ENCODE peak calls at places on chromosomes 4 and X, in eight cellular contexts. One of them, this sample, is unnamed.

GRCh38 chr4:74413265-74413664 is 31.7 kb upstream of the AREG start:
- DNase-seq in HCT116: no peak
- DNase-seq in DMS 273 treated with DMSO at 0.1 percent for 48 hours: no peak
- DNase-seq in stimulated activated effector memory CD8-positive, alpha-beta T cell treated with anti-CD3 and anti-CD28 coated beads, Interleukin-12 subunit alpha, Interleukin-12 subunit beta, amount 100 ng/mL, for 72 hours: no peak
- DNase-seq in small intestine: no peak
- DNase-seq in GM04503: no peak
- DNase-seq in activated T-cell treated with anti-CD3 and anti-CD28 coated beads, Interleukin-2, amount 50 U/mL, for 4 hours: no peak
- DNase-seq in fibroblast of the conjunctiva: no peak
- DNase-seq in this sample: no peak

GRCh38 chrX:10356979-10357378 is 200.2 kb downstream of the CLCN4 start:
- DNase-seq in HCT116: no peak
- DNase-seq in DMS 273 treated with DMSO at 0.1 percent for 48 hours: no peak
- DNase-seq in stimulated activated effector memory CD8-positive, alpha-beta T cell treated with anti-CD3 and anti-CD28 coated beads, Interleukin-12 subunit alpha, Interleukin-12 subunit beta, amount 100 ng/mL, for 72 hours: no peak
- DNase-seq in small intestine: no peak
- DNase-seq in GM04503: no peak
- DNase-seq in activated T-cell treated with anti-CD3 and anti-CD28 coated beads, Interleukin-2, amount 50 U/mL, for 4 hours: no peak
- DNase-seq in fibroblast of the conjunctiva: no peak
- DNase-seq in this sample: no peak

GRCh38 chr4:2338754-2339457 is 77.0 kb upstream of the MXD4 start:
- DNase-seq in HCT116: no peak
- DNase-seq in DMS 273 treated with DMSO at 0.1 percent for 48 hours: no peak
- DNase-seq in stimulated activated effector memory CD8-positive, alpha-beta T cell treated with anti-CD3 and anti-CD28 coated beads, Interleukin-12 subunit alpha, Interleukin-12 subunit beta, amount 100 ng/mL, for 72 hours: no peak
- DNase-seq in small intestine: peak
- DNase-seq in GM04503: no peak
- DNase-seq in activated T-cell treated with anti-CD3 and anti-CD28 coated beads, Interleukin-2, amount 50 U/mL, for 4 hours: no peak
- DNase-seq in fibroblast of the conjunctiva: no peak
- DNase-seq in this sample: no peak

GRCh38 chr4:37666625-37667071 is 19.5 kb downstream of the RELL1 start:
- DNase-seq in HCT116: peak
- DNase-seq in DMS 273 treated with DMSO at 0.1 percent for 48 hours: no peak
- DNase-seq in stimulated activated effector memory CD8-positive, alpha-beta T cell treated with anti-CD3 and anti-CD28 coated beads, Interleukin-12 subunit alpha, Interleukin-12 subunit beta, amount 100 ng/mL, for 72 hours: no peak
- DNase-seq in small intestine: peak
- DNase-seq in GM04503: no peak
- DNase-seq in activated T-cell treated with anti-CD3 and anti-CD28 coated beads, Interleukin-2, amount 50 U/mL, for 4 hours: peak
- DNase-seq in fibroblast of the conjunctiva: peak
- DNase-seq in this sample: no peak

GRCh38 chr4:703336-704197 is 2.1 kb upstream of the PCGF3 start:
- DNase-seq in HCT116: no peak
- DNase-seq in DMS 273 treated with DMSO at 0.1 percent for 48 hours: no peak
- DNase-seq in stimulated activated effector memory CD8-positive, alpha-beta T cell treated with anti-CD3 and anti-CD28 coated beads, Interleukin-12 subunit alpha, Interleukin-12 subunit beta, amount 100 ng/mL, for 72 hours: no peak
- DNase-seq in small intestine: no peak
- DNase-seq in GM04503: no peak
- DNase-seq in activated T-cell treated with anti-CD3 and anti-CD28 coated beads, Interleukin-2, amount 50 U/mL, for 4 hours: no peak
- DNase-seq in fibroblast of the conjunctiva: no peak
- DNase-seq in this sample: no peak

GRCh38 chr4:1504786-1505500 is 98.7 kb upstream of the NKX1-1 start:
- DNase-seq in HCT116: no peak
- DNase-seq in DMS 273 treated with DMSO at 0.1 percent for 48 hours: no peak
- DNase-seq in stimulated activated effector memory CD8-positive, alpha-beta T cell treated with anti-CD3 and anti-CD28 coated beads, Interleukin-12 subunit alpha, Interleukin-12 subunit beta, amount 100 ng/mL, for 72 hours: no peak
- DNase-seq in small intestine: no peak
- DNase-seq in GM04503: no peak
- DNase-seq in activated T-cell treated with anti-CD3 and anti-CD28 coated beads, Interleukin-2, amount 50 U/mL, for 4 hours: no peak
- DNase-seq in fibroblast of the conjunctiva: no peak
- DNase-seq in this sample: no peak

GRCh38 chr4:118740869-118741268 is 55.7 kb downstream of the METTL14 start:
- DNase-seq in HCT116: peak
- DNase-seq in DMS 273 treated with DMSO at 0.1 percent for 48 hours: no peak
- DNase-seq in stimulated activated effector memory CD8-positive, alpha-beta T cell treated with anti-CD3 and anti-CD28 coated beads, Interleukin-12 subunit alpha, Interleukin-12 subunit beta, amount 100 ng/mL, for 72 hours: no peak
- DNase-seq in small intestine: peak
- DNase-seq in GM04503: no peak
- DNase-seq in activated T-cell treated with anti-CD3 and anti-CD28 coated beads, Interleukin-2, amount 50 U/mL, for 4 hours: no peak
- DNase-seq in fibroblast of the conjunctiva: no peak
- DNase-seq in this sample: no peak

GRCh38 chr4:112939901-112940300 is 109.6 kb upstream of the ANK2 start:
- DNase-seq in HCT116: no peak
- DNase-seq in DMS 273 treated with DMSO at 0.1 percent for 48 hours: no peak
- DNase-seq in stimulated activated effector memory CD8-positive, alpha-beta T cell treated with anti-CD3 and anti-CD28 coated beads, Interleukin-12 subunit alpha, Interleukin-12 subunit beta, amount 100 ng/mL, for 72 hours: no peak
- DNase-seq in small intestine: no peak
- DNase-seq in GM04503: no peak
- DNase-seq in activated T-cell treated with anti-CD3 and anti-CD28 coated beads, Interleukin-2, amount 50 U/mL, for 4 hours: no peak
- DNase-seq in fibroblast of the conjunctiva: no peak
- DNase-seq in this sample: no peak

GRCh38 chr4:28686618-28687017 is 1826.0 kb downstream of the STIM2 start:
- DNase-seq in HCT116: peak
- DNase-seq in DMS 273 treated with DMSO at 0.1 percent for 48 hours: no peak
- DNase-seq in stimulated activated effector memory CD8-positive, alpha-beta T cell treated with anti-CD3 and anti-CD28 coated beads, Interleukin-12 subunit alpha, Interleukin-12 subunit beta, amount 100 ng/mL, for 72 hours: no peak
- DNase-seq in small intestine: no peak
- DNase-seq in GM04503: no peak
- DNase-seq in activated T-cell treated with anti-CD3 and anti-CD28 coated beads, Interleukin-2, amount 50 U/mL, for 4 hours: no peak
- DNase-seq in fibroblast of the conjunctiva: no peak
- DNase-seq in this sample: peak

GRCh38 chrX:118847676-118848075 is 24.1 kb downstream of the ZCCHC12 start:
- DNase-seq in HCT116: peak
- DNase-seq in DMS 273 treated with DMSO at 0.1 percent for 48 hours: peak
- DNase-seq in stimulated activated effector memory CD8-positive, alpha-beta T cell treated with anti-CD3 and anti-CD28 coated beads, Interleukin-12 subunit alpha, Interleukin-12 subunit beta, amount 100 ng/mL, for 72 hours: no peak
- DNase-seq in small intestine: peak
- DNase-seq in GM04503: peak
- DNase-seq in activated T-cell treated with anti-CD3 and anti-CD28 coated beads, Interleukin-2, amount 50 U/mL, for 4 hours: no peak
- DNase-seq in fibroblast of the conjunctiva: peak
- DNase-seq in this sample: peak

GRCh38 chr4:41880022-41880837 is 55.0 kb upstream of the TMEM33 start:
- DNase-seq in HCT116: no peak
- DNase-seq in DMS 273 treated with DMSO at 0.1 percent for 48 hours: no peak
- DNase-seq in stimulated activated effector memory CD8-positive, alpha-beta T cell treated with anti-CD3 and anti-CD28 coated beads, Interleukin-12 subunit alpha, Interleukin-12 subunit beta, amount 100 ng/mL, for 72 hours: peak
- DNase-seq in small intestine: no peak
- DNase-seq in GM04503: no peak
- DNase-seq in activated T-cell treated with anti-CD3 and anti-CD28 coated beads, Interleukin-2, amount 50 U/mL, for 4 hours: no peak
- DNase-seq in fibroblast of the conjunctiva: no peak
- DNase-seq in this sample: no peak

GRCh38 chrX:136369377-136369776 is 68.6 kb downstream of the ADGRG4 start:
- DNase-seq in HCT116: no peak
- DNase-seq in DMS 273 treated with DMSO at 0.1 percent for 48 hours: no peak
- DNase-seq in stimulated activated effector memory CD8-positive, alpha-beta T cell treated with anti-CD3 and anti-CD28 coated beads, Interleukin-12 subunit alpha, Interleukin-12 subunit beta, amount 100 ng/mL, for 72 hours: no peak
- DNase-seq in small intestine: no peak
- DNase-seq in GM04503: no peak
- DNase-seq in activated T-cell treated with anti-CD3 and anti-CD28 coated beads, Interleukin-2, amount 50 U/mL, for 4 hours: no peak
- DNase-seq in fibroblast of the conjunctiva: no peak
- DNase-seq in this sample: no peak

GRCh38 chr4:146132445-146132844 is 43.1 kb upstream of the LSM6 start:
- DNase-seq in HCT116: no peak
- DNase-seq in DMS 273 treated with DMSO at 0.1 percent for 48 hours: no peak
- DNase-seq in stimulated activated effector memory CD8-positive, alpha-beta T cell treated with anti-CD3 and anti-CD28 coated beads, Interleukin-12 subunit alpha, Interleukin-12 subunit beta, amount 100 ng/mL, for 72 hours: peak
- DNase-seq in small intestine: no peak
- DNase-seq in GM04503: no peak
- DNase-seq in activated T-cell treated with anti-CD3 and anti-CD28 coated beads, Interleukin-2, amount 50 U/mL, for 4 hours: no peak
- DNase-seq in fibroblast of the conjunctiva: no peak
- DNase-seq in this sample: no peak

GRCh38 chrX:107701493-107702121 is 73.3 kb downstream of the PRPS1 start:
- DNase-seq in HCT116: no peak
- DNase-seq in DMS 273 treated with DMSO at 0.1 percent for 48 hours: no peak
- DNase-seq in stimulated activated effector memory CD8-positive, alpha-beta T cell treated with anti-CD3 and anti-CD28 coated beads, Interleukin-12 subunit alpha, Interleukin-12 subunit beta, amount 100 ng/mL, for 72 hours: no peak
- DNase-seq in small intestine: no peak
- DNase-seq in GM04503: no peak
- DNase-seq in activated T-cell treated with anti-CD3 and anti-CD28 coated beads, Interleukin-2, amount 50 U/mL, for 4 hours: no peak
- DNase-seq in fibroblast of the conjunctiva: no peak
- DNase-seq in this sample: no peak

GRCh38 chr4:5969336-5969735 is 48.9 kb downstream of the C4orf50 start:
- DNase-seq in HCT116: no peak
- DNase-seq in DMS 273 treated with DMSO at 0.1 percent for 48 hours: no peak
- DNase-seq in stimulated activated effector memory CD8-positive, alpha-beta T cell treated with anti-CD3 and anti-CD28 coated beads, Interleukin-12 subunit alpha, Interleukin-12 subunit beta, amount 100 ng/mL, for 72 hours: no peak
- DNase-seq in small intestine: no peak
- DNase-seq in GM04503: no peak
- DNase-seq in activated T-cell treated with anti-CD3 and anti-CD28 coated beads, Interleukin-2, amount 50 U/mL, for 4 hours: no peak
- DNase-seq in fibroblast of the conjunctiva: no peak
- DNase-seq in this sample: no peak

GRCh38 chr4:41455215-41455614 is 82.7 kb upstream of the LIMCH1 start:
- DNase-seq in HCT116: no peak
- DNase-seq in DMS 273 treated with DMSO at 0.1 percent for 48 hours: no peak
- DNase-seq in stimulated activated effector memory CD8-positive, alpha-beta T cell treated with anti-CD3 and anti-CD28 coated beads, Interleukin-12 subunit alpha, Interleukin-12 subunit beta, amount 100 ng/mL, for 72 hours: no peak
- DNase-seq in small intestine: no peak
- DNase-seq in GM04503: no peak
- DNase-seq in activated T-cell treated with anti-CD3 and anti-CD28 coated beads, Interleukin-2, amount 50 U/mL, for 4 hours: no peak
- DNase-seq in fibroblast of the conjunctiva: no peak
- DNase-seq in this sample: no peak

This sample was measured in NCI-H2171 treated with DMSO at 0.1 percent for 48 hours.